ENCODE peak calls at places on chromosomes 11 and 22, in five cellular contexts. O is GM10248, B is fibroblast of lung, C is brain microvascular endothelial cell, V is cardiac muscle cell. K is an unnamed sample.

GRCh38 chr22:50603511-50604255 is 3.1 kb downstream of the MAPK8IP2 start:
- DNase-seq in O (no peak), B (no peak), C (no peak), V (no peak), K (no peak)

GRCh38 chr11:70067591-70068341 is 10.4 kb upstream of the ANO1 start:
- DNase-seq in O (peak), B (no peak), C (no peak), V (no peak), K (no peak)

GRCh38 chr11:7673724-7674434 is 579 bp upstream of the CYB5R2 start:
- DNase-seq in O (peak), B (peak), C (no peak), V (peak), K (no peak)

GRCh38 chr11:11422291-11423128 is 69.5 kb upstream of the CSNK2A3 start:
- DNase-seq in O (no peak), B (no peak), C (no peak), V (no peak), K (no peak)

GRCh38 chr22:33823552-33823951 is 96.7 kb downstream of the LARGE1 start:
- DNase-seq in O (no peak), B (peak), C (peak), V (peak), K (no peak)

GRCh38 chr22:46010177-46010867 is 33.4 kb upstream of the WNT7B start:
- DNase-seq in O (no peak), B (no peak), C (no peak), V (peak), K (no peak)

GRCh38 chr11:47478651-47479329 is 29.9 kb upstream of the RAPSN start:
- DNase-seq in O (no peak), B (no peak), C (no peak), V (no peak), K (no peak)

GRCh38 chr11:33319965-33320813 is 63.0 kb downstream of the HIPK3 start:
- DNase-seq in O (peak), B (no peak), C (no peak), V (no peak), K (no peak)

GRCh38 chr11:2558861-2559526 is 114.2 kb downstream of the KCNQ1 start:
- DNase-seq in O (no peak), B (no peak), C (no peak), V (no peak), K (no peak)

GRCh38 chr11:73195191-73196007 is 22.7 kb upstream of the P2RY2 start:
- DNase-seq in O (peak), B (no peak), C (peak), V (no peak), K (no peak)

GRCh38 chr11:128909438-128910125 is 18.4 kb downstream of the KCNJ5 start:
- DNase-seq in O (no peak), B (no peak), C (no peak), V (no peak), K (no peak)

GRCh38 chr11:14386081-14386480 is 27.1 kb upstream of the RRAS2 start:
- DNase-seq in O (no peak), B (no peak), C (no peak), V (no peak), K (no peak)

GRCh38 chr11:117613521-117613920 is 183.5 kb downstream of the DSCAML1 start:
- DNase-seq in O (no peak), B (no peak), C (no peak), V (no peak), K (no peak)

GRCh38 chr11:123188508-123189165 is 6.4 kb downstream of the CLMP start:
- DNase-seq in O (no peak), B (peak), C (peak), V (peak), K (no peak)

GRCh38 chr22:50129121-50129734 is 39.4 kb downstream of the MOV10L1 start:
- DNase-seq in O (no peak), B (peak), C (no peak), V (no peak), K (peak)

GRCh38 chr11:80146231-80146630 is 705.4 kb upstream of the TENM4 start:
- DNase-seq in O (no peak), B (no peak), C (no peak), V (no peak), K (no peak)

GRCh38 chr22:37566903-37567798 is 6.9 kb downstream of the CDC42EP1 start:
- DNase-seq in O (peak), B (peak), C (no peak), V (peak), K (no peak)

GRCh38 chr11:17642370-17642769 is 77.0 kb upstream of the MYOD1 start:
- DNase-seq in O (no peak), B (no peak), C (no peak), V (no peak), K (no peak)

GRCh38 chr11:116611998-116612620 is 160.7 kb downstream of the BUD13 start:
- DNase-seq in O (no peak), B (no peak), C (no peak), V (no peak), K (no peak)

GRCh38 chr11:108697872-108698473 is 33.1 kb downstream of the DDX10 start:
- DNase-seq in O (peak), B (peak), C (peak), V (peak), K (peak)

GRCh38 chr22:26127126-26127525 is 42.1 kb upstream of the SEZ6L start:
- DNase-seq in O (no peak), B (no peak), C (no peak), V (no peak), K (no peak)

GRCh38 chr22:32005453-32005852 is 37.6 kb upstream of the SLC5A1 start:
- DNase-seq in O (no peak), B (peak), C (peak), V (peak), K (no peak)

GRCh38 chr11:1130276-1131032 is 27.3 kb upstream of the MUC5AC start:
- DNase-seq in O (peak), B (no peak), C (no peak), V (no peak), K (no peak)

GRCh38 chr22:49137216-49137840 is 690.3 kb downstream of the BRD1 start:
- DNase-seq in O (no peak), B (no peak), C (no peak), V (no peak), K (no peak)

GRCh38 chr11:1506981-1507380 is 20.4 kb upstream of the MOB2 start:
- DNase-seq in O (no peak), B (no peak), C (no peak), V (no peak), K (no peak)

GRCh38 chr11:96293583-96293982 is 49.4 kb downstream of the MAML2 start:
- DNase-seq in O (peak), B (peak), C (peak), V (peak), K (no peak)

GRCh38 chr11:133134561-133135173 is 397.6 kb downstream of the OPCML start:
- DNase-seq in O (peak), B (peak), C (peak), V (peak), K (no peak)

GRCh38 chr22:37079668-37080171 is 28.2 kb downstream of the KCTD17 start:
- DNase-seq in O (no peak), B (peak), C (peak), V (peak), K (no peak)

GRCh38 chr11:82980292-82980691 is 78.8 kb downstream of the DDIAS start:
- DNase-seq in O (no peak), B (peak), C (peak), V (peak), K (peak)

GRCh38 chr11:18222814-18223421 is 13.7 kb downstream of the SAA4 start:
- DNase-seq in O (no peak), B (no peak), C (no peak), V (no peak), K (no peak)

GRCh38 chr22:30370681-30371080 is 13.9 kb downstream of the CCDC157 start:
- DNase-seq in O (no peak), B (no peak), C (no peak), V (no peak), K (no peak)

GRCh38 chr22:21726650-21727049 is 8.9 kb downstream of the YPEL1 start:
- DNase-seq in O (peak), B (no peak), C (no peak), V (no peak), K (no peak)

GRCh38 chr22:32444068-32444467 is 20.2 kb downstream of the BPIFC start:
- DNase-seq in O (peak), B (no peak), C (no peak), V (peak), K (no peak)

GRCh38 chr11:69513196-69513595 is 31.7 kb downstream of the LINC01488 start:
- DNase-seq in O (no peak), B (no peak), C (no peak), V (no peak), K (no peak)

GRCh38 chr11:118006153-118006534 is 19.9 kb downstream of the IL10RA start:
- DNase-seq in O (no peak), B (no peak), C (no peak), V (peak), K (no peak)

DNA sequence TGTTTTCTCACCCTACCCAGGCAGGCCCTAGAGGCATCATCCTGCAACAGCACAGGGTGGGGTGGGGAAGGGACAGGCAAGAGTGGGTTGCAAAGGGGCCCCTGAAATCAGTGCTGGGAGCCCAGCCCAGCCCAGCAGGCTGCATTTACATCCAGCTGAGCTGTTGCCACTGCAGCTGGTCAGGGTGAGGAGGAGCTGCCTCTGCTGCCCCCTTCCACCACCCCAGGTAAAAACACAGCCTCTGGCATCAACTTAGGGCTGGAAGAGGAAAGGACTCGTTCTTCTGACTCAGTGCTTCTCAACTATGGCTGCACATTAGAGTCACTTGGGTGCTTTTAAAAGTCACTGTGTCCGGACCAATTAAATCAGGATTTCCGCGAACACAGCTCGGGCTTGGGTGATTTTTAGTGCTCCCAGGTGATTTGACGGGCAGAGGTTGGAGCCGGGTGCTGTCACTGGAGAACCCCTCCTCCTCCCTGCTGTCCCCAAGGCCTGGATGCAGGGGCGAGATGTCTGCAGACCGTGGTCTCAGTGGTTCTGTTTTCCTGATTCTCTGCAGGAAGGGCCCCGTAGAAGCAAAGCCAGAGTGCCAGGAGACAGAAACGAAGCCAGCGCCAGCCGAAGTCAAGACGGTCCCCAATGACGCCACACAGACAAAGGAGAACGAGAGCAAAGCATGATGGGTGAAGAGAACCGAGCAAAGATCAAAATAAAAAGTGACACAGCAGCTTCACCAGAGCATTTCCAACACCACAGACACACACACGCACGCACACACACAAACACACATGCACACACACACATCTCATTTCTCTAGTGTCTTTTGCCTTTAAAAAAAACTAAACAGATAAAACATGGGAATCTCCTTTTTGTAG is 39.4 kb upstream of the TTC12 start:
- DNase-seq in O (no peak), B (no peak), C (no peak), V (peak), K (no peak)
- TF ChIP-seq CTCF in O (no peak), B (no peak), C (peak), V (peak), K (peak)

DNA sequence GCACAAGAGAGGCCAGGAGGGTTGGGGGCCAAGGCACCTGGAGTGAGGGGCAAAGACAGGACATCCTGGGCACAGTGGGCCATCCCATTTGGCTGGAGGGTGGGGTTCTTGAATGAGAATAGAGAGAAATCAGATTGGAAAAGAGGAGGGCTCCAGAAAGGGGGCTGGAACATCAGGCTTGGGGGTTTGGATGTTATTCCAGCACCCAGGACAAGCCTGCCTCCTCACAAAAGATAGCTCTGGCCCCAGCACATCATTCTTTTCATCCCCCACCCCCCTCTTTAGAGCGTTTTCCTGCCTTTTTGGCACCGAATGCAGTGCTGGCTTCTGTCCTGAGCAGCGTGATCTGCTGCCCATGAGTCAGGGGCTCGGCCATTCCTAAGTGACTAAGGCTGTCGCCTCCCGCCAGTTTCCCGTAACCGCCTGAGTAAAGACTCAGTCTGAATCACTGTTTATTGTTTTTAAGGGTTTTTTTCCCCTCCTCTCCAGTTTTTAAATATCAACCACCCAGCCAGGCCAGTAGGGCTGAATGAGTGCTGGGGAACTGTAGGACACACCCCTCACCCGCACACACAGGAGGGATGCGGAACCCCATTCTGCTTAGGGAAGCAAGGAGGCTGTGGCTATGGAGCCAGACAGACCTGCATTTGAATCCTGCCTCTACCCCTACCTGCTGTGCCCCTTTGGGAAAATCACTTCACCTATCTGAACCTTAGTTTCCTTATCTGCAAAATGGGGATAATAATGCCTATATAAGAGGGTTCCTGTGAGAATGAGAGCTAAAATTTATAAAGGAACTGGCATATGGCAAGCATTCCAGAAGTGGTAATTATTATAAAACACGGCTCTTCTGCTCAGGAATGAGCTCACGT is 32.4 kb upstream of the NAV2 start:
- DNase-seq in O (no peak), B (peak), C (peak), V (peak), K (peak)
- TF ChIP-seq CTCF in O (no peak), B (peak), C (peak), V (no peak), K (no peak)

DNA sequence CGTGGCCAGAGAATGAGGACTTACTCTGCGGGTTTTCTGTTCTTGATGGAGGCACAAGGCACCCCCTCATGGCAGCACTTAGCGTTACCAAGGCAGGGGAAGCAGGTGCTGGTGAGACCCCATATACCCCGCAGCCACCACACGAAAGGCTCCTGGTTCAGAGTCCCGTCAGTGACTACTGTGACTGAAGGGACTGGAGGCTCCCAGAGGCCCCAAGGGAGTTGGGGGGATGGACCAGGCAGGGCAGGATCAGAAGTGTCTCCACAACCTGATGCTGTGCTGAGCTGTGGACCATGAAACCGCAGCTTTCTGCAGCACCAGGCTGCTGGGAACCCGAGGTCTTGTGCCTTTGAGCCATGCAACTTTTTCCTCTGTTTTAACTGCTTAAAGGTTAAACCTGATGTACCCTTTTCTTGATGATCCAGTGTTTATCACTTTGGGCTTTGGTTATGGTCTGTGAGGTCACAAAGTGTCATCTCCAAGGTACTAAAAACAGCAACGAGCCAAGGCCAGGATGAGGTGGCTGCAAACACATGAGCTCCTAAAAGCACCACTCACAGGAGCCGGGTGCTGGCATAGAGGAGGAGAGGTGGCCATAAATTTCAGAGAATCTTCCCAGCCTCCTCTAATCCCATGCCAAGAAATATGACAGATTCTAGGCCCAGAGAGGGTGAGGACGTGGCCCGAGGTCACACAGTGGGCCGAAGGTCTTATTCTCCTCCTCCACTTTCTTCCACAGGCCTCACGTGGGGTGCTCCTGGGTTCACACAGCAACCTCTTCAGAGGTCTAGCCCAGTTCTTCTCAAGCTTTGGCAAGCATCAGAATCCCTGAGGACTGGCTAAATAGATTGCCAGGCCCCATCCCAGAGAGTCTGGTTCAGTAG is 4.2 kb upstream of the LRRC32 start:
- DNase-seq in O (peak), B (no peak), C (no peak), V (no peak), K (no peak)
- TF ChIP-seq CTCF in O (no peak), B (no peak), C (peak), V (no peak), K (peak)

GRCh38 chr11:36345084-36345511 is 49.0 kb downstream of the PRR5L start:
- DNase-seq in O (no peak), B (no peak), C (no peak), V (no peak), K (no peak)

GRCh38 chr11:36347384-36347906 is 51.4 kb downstream of the PRR5L start:
- DNase-seq in O (no peak), B (no peak), C (no peak), V (no peak), K (no peak)

GRCh38 chr11:36345535-36346141 is 49.5 kb downstream of the PRR5L start:
- DNase-seq in O (no peak), B (no peak), C (no peak), V (no peak), K (no peak)

GRCh38 chr11:36349345-36350136 is 53.5 kb downstream of the PRR5L start:
- DNase-seq in O (no peak), B (no peak), C (no peak), V (no peak), K (no peak)

GRCh38 chr11:36346562-36347383 is 50.7 kb downstream of the PRR5L start:
- DNase-seq in O (no peak), B (peak), C (no peak), V (no peak), K (no peak)
- TF ChIP-seq CTCF in O (no peak), B (no peak), C (no peak), V (no peak), K (no peak)

DNA sequence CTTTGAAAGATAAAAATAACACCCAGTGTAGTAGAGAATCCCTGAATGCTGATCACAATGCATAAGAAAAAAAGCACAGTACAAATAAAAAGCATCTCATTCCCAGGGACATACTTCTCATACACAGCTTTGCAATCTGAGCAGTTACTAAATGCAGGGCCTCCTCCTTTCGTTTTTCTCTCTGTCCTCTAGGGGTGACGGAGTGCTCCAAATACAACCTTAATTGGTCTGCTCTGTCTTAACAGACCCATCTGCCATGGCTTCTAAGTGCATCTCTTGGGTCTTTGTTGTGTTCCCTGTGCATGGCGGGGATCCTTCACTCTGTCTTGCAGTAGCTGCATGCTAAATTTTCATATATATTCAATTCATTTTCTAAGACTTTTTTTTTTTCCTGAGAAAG is 1114.2 kb upstream of the RAG2 start:
- DNase-seq in O (no peak), B (peak), C (peak), V (peak), K (no peak)
- TF ChIP-seq CTCF in O (no peak), B (peak), C (peak), V (peak), K (no peak)

K was measured in AG09319.